ENCODE peak calls at places on chromosomes 4 and X, in eight cellular contexts. One of them, this sample, is unnamed.

GRCh38 chrX:120797201-120797938 is 78.3 kb downstream of the CT47B1 start:
- DNase-seq in AG04450: no peak
- DNase-seq in dorsolateral prefrontal cortex: no peak
- DNase-seq in heart right ventricle: no peak
- DNase-seq in K562: no peak
- DNase-seq in fibroblast of lung: no peak
- DNase-seq in fibroblast of the aortic adventitia: peak
- DNase-seq in fibroblast of mammary gland: peak
- DNase-seq in this sample: peak

GRCh38 chrX:40863671-40864070 is 128.3 kb upstream of the MED14 start:
- DNase-seq in fibroblast of mammary gland: no peak
- DNase-seq in fibroblast of the aortic adventitia: peak
- DNase-seq in dorsolateral prefrontal cortex: no peak
- DNase-seq in heart right ventricle: no peak
- DNase-seq in AG04450: no peak
- DNase-seq in K562: no peak
- DNase-seq in fibroblast of lung: no peak
- DNase-seq in this sample: no peak

GRCh38 chrX:107602694-107603239 is 25.5 kb upstream of the PRPS1 start:
- DNase-seq in dorsolateral prefrontal cortex: no peak
- DNase-seq in K562: no peak
- DNase-seq in fibroblast of mammary gland: no peak
- DNase-seq in heart right ventricle: no peak
- DNase-seq in AG04450: no peak
- DNase-seq in fibroblast of lung: no peak
- DNase-seq in fibroblast of the aortic adventitia: no peak
- DNase-seq in this sample: no peak

GRCh38 chr4:1375051-1375721 is 28.2 kb downstream of the UVSSA start:
- DNase-seq in fibroblast of the aortic adventitia: no peak
- DNase-seq in fibroblast of mammary gland: no peak
- DNase-seq in fibroblast of lung: no peak
- DNase-seq in AG04450: no peak
- DNase-seq in K562: no peak
- DNase-seq in heart right ventricle: no peak
- DNase-seq in dorsolateral prefrontal cortex: no peak
- DNase-seq in this sample: no peak

GRCh38 chr4:139472761-139473335 is 18.9 kb downstream of the RAB33B start:
- DNase-seq in fibroblast of mammary gland: no peak
- DNase-seq in dorsolateral prefrontal cortex: no peak
- DNase-seq in heart right ventricle: no peak
- DNase-seq in AG04450: no peak
- DNase-seq in K562: no peak
- DNase-seq in fibroblast of lung: no peak
- DNase-seq in fibroblast of the aortic adventitia: no peak
- DNase-seq in this sample: no peak

GRCh38 chr4:140635606-140636005 is 66.8 kb upstream of the UCP1 start:
- DNase-seq in dorsolateral prefrontal cortex: no peak
- DNase-seq in fibroblast of lung: peak
- DNase-seq in fibroblast of mammary gland: no peak
- DNase-seq in heart right ventricle: no peak
- DNase-seq in fibroblast of the aortic adventitia: peak
- DNase-seq in K562: no peak
- DNase-seq in AG04450: no peak
- DNase-seq in this sample: peak

GRCh38 chr4:140423106-140423505 is 4.3 kb downstream of the CLGN start:
- DNase-seq in K562: no peak
- DNase-seq in heart right ventricle: no peak
- DNase-seq in dorsolateral prefrontal cortex: no peak
- DNase-seq in AG04450: no peak
- DNase-seq in fibroblast of lung: peak
- DNase-seq in fibroblast of the aortic adventitia: peak
- DNase-seq in fibroblast of mammary gland: peak
- DNase-seq in this sample: peak

GRCh38 chr4:165398570-165398969 is 19.8 kb downstream of the CPE start:
- DNase-seq in AG04450: no peak
- DNase-seq in K562: peak
- DNase-seq in fibroblast of mammary gland: peak
- DNase-seq in fibroblast of lung: peak
- DNase-seq in dorsolateral prefrontal cortex: no peak
- DNase-seq in fibroblast of the aortic adventitia: peak
- DNase-seq in heart right ventricle: no peak
- DNase-seq in this sample: peak

GRCh38 chr4:118396881-118397666 is 44.3 kb upstream of the PRSS12 start:
- DNase-seq in fibroblast of the aortic adventitia: peak
- DNase-seq in fibroblast of mammary gland: no peak
- DNase-seq in fibroblast of lung: no peak
- DNase-seq in K562: no peak
- DNase-seq in AG04450: no peak
- DNase-seq in dorsolateral prefrontal cortex: no peak
- DNase-seq in heart right ventricle: no peak
- DNase-seq in this sample: no peak

GRCh38 chrX:39848900-39849299 is 248.9 kb downstream of the BCOR start:
- DNase-seq in heart right ventricle: no peak
- DNase-seq in fibroblast of mammary gland: peak
- DNase-seq in fibroblast of the aortic adventitia: peak
- DNase-seq in K562: no peak
- DNase-seq in AG04450: peak
- DNase-seq in fibroblast of lung: peak
- DNase-seq in dorsolateral prefrontal cortex: no peak
- DNase-seq in this sample: peak

GRCh38 chr4:13544556-13545393 is 467 bp upstream of the NKX3-2 start:
- DNase-seq in heart right ventricle: peak
- DNase-seq in dorsolateral prefrontal cortex: no peak
- DNase-seq in AG04450: peak
- DNase-seq in fibroblast of the aortic adventitia: peak
- DNase-seq in K562: peak
- DNase-seq in fibroblast of lung: peak
- DNase-seq in fibroblast of mammary gland: peak
- DNase-seq in this sample: peak

GRCh38 chrX:142204522-142205433 is at the start of gene MAGEC2:
- DNase-seq in AG04450: no peak
- DNase-seq in fibroblast of the aortic adventitia: no peak
- DNase-seq in dorsolateral prefrontal cortex: no peak
- DNase-seq in fibroblast of mammary gland: no peak
- DNase-seq in heart right ventricle: no peak
- DNase-seq in fibroblast of lung: no peak
- DNase-seq in K562: peak
- DNase-seq in this sample: no peak

GRCh38 chrX:101550362-101550761 is at the start of gene ARMCX1:
- DNase-seq in fibroblast of mammary gland: peak
- DNase-seq in dorsolateral prefrontal cortex: peak
- DNase-seq in heart right ventricle: peak
- DNase-seq in fibroblast of the aortic adventitia: peak
- DNase-seq in AG04450: peak
- DNase-seq in fibroblast of lung: peak
- DNase-seq in K562: no peak
- DNase-seq in this sample: peak

GRCh38 chr4:163558539-163559044 is 64.1 kb downstream of the TMA16 start:
- DNase-seq in heart right ventricle: no peak
- DNase-seq in K562: no peak
- DNase-seq in fibroblast of the aortic adventitia: no peak
- DNase-seq in AG04450: no peak
- DNase-seq in fibroblast of lung: peak
- DNase-seq in fibroblast of mammary gland: no peak
- DNase-seq in dorsolateral prefrontal cortex: no peak
- DNase-seq in this sample: no peak

GRCh38 chr4:61079427-61079826 is 120.7 kb upstream of the ADGRL3 start:
- DNase-seq in fibroblast of the aortic adventitia: no peak
- DNase-seq in AG04450: no peak
- DNase-seq in fibroblast of mammary gland: no peak
- DNase-seq in fibroblast of lung: no peak
- DNase-seq in heart right ventricle: no peak
- DNase-seq in K562: no peak
- DNase-seq in dorsolateral prefrontal cortex: no peak
- DNase-seq in this sample: no peak

GRCh38 chr4:164304861-164305260 is 449.1 kb upstream of the SMIM31 start:
- DNase-seq in dorsolateral prefrontal cortex: no peak
- DNase-seq in heart right ventricle: no peak
- DNase-seq in AG04450: no peak
- DNase-seq in fibroblast of lung: no peak
- DNase-seq in fibroblast of the aortic adventitia: no peak
- DNase-seq in K562: no peak
- DNase-seq in fibroblast of mammary gland: peak
- DNase-seq in this sample: no peak

GRCh38 chrX:15674514-15674898 is 9.9 kb upstream of the CLTRN start:
- DNase-seq in fibroblast of mammary gland: peak
- DNase-seq in dorsolateral prefrontal cortex: peak
- DNase-seq in fibroblast of lung: peak
- DNase-seq in fibroblast of the aortic adventitia: peak
- DNase-seq in heart right ventricle: peak
- DNase-seq in AG04450: peak
- DNase-seq in K562: peak
- DNase-seq in this sample: peak

GRCh38 chr4:122772311-122772710 is 39.8 kb downstream of the BBS12 start:
- DNase-seq in dorsolateral prefrontal cortex: no peak
- DNase-seq in K562: no peak
- DNase-seq in fibroblast of lung: peak
- DNase-seq in AG04450: no peak
- DNase-seq in heart right ventricle: no peak
- DNase-seq in fibroblast of the aortic adventitia: peak
- DNase-seq in fibroblast of mammary gland: peak
- DNase-seq in this sample: peak

GRCh38 chrX:153953892-153954617 is 9.6 kb upstream of the RENBP start:
- DNase-seq in dorsolateral prefrontal cortex: no peak
- DNase-seq in AG04450: no peak
- DNase-seq in fibroblast of the aortic adventitia: no peak
- DNase-seq in heart right ventricle: no peak
- DNase-seq in K562: no peak
- DNase-seq in fibroblast of lung: no peak
- DNase-seq in fibroblast of mammary gland: no peak
- DNase-seq in this sample: no peak
- H3K4me3 ChIP-seq in dorsolateral prefrontal cortex: no peak
- H3K4me3 ChIP-seq in AG04450: no peak
- H3K4me3 ChIP-seq in fibroblast of the aortic adventitia: no peak
- H3K4me3 ChIP-seq in heart right ventricle: no peak
- H3K4me3 ChIP-seq in K562: no peak
- H3K4me3 ChIP-seq in fibroblast of lung: no peak
- H3K4me3 ChIP-seq in fibroblast of mammary gland: no peak
- H3K4me3 ChIP-seq in this sample: no peak

DNA sequence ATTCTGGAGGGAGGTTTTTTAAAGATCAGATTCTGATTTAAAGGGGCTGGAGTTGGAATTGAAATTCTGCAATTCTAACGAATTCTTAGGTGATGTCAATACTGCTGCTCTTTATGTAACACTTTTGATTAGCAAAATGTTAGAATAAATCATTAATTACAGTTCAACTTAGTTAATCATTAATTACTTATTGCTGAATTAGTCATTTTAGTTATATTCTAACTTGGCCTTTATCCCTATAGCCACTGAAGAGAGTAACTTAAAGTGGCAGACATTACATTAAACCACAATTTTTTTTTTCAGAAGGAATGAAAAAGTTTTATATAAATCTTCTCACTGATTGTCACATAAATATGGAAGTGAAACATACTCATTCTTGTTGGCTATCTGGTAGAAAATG is 206.6 kb upstream of the ITM2A start:
- DNase-seq in AG04450: no peak
- DNase-seq in dorsolateral prefrontal cortex: no peak
- DNase-seq in fibroblast of the aortic adventitia: no peak
- DNase-seq in heart right ventricle: no peak
- DNase-seq in K562: no peak
- DNase-seq in fibroblast of mammary gland: no peak
- DNase-seq in fibroblast of lung: no peak
- DNase-seq in this sample: no peak
- TF ChIP-seq CTCF in AG04450: no peak
- TF ChIP-seq CTCF in dorsolateral prefrontal cortex: no peak
- TF ChIP-seq CTCF in fibroblast of the aortic adventitia: no peak
- TF ChIP-seq CTCF in heart right ventricle: no peak
- TF ChIP-seq CTCF in K562: no peak
- TF ChIP-seq CTCF in fibroblast of mammary gland: no peak
- TF ChIP-seq CTCF in fibroblast of lung: no peak
- TF ChIP-seq CTCF in this sample: no peak

DNA sequence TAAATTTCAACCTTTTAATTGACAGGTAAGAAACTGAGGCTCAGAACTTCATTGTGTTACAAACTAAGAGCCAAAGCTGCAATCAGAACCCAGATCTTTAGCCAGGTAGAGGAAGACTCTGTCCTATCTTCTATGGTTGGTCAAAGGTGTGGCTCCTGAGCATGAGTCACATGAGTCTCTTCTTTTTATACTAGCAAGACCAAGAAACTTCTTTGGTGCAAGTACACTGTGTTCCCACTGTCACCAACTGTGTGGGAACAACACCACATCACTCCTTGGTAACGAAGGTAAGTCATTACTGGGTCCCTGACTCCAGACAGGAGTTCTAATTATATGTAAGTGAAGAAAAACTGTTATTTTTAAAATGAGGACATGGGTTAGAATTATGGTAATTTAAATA is 290.1 kb downstream of the INPP4B start:
- DNase-seq in AG04450: no peak
- DNase-seq in heart right ventricle: no peak
- DNase-seq in fibroblast of mammary gland: no peak
- DNase-seq in dorsolateral prefrontal cortex: no peak
- DNase-seq in fibroblast of lung: no peak
- DNase-seq in fibroblast of the aortic adventitia: no peak
- DNase-seq in K562: no peak
- DNase-seq in this sample: no peak
- H3K4me3 ChIP-seq in AG04450: no peak
- H3K4me3 ChIP-seq in heart right ventricle: no peak
- H3K4me3 ChIP-seq in fibroblast of mammary gland: no peak
- H3K4me3 ChIP-seq in dorsolateral prefrontal cortex: no peak
- H3K4me3 ChIP-seq in fibroblast of lung: no peak
- H3K4me3 ChIP-seq in fibroblast of the aortic adventitia: no peak
- H3K4me3 ChIP-seq in K562: no peak
- H3K4me3 ChIP-seq in this sample: no peak

DNA sequence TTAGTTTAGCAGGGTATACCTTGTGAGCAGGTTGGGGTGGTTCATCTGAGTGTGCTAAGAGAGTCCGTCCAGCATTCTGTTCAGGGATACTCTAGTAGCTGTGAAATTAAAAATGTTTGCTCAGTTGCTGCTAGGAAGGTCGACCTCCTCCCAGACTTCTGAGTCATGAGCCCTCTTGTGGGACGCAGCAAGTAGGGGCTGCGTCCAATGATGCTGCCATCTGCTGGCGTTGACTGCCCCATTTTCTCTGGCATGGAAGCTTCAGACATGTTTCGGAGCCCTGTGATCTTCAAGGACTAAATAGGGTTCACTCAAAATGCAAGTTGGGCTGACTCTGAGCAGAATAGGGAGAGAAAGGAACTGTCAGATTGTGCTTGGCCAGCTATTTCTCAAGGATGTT is 201.0 kb upstream of the ARSJ start:
- DNase-seq in fibroblast of mammary gland: peak
- DNase-seq in heart right ventricle: peak
- DNase-seq in fibroblast of the aortic adventitia: peak
- DNase-seq in dorsolateral prefrontal cortex: peak
- DNase-seq in K562: no peak
- DNase-seq in AG04450: peak
- DNase-seq in fibroblast of lung: peak
- DNase-seq in this sample: peak
- TF ChIP-seq CTCF in fibroblast of mammary gland: peak
- TF ChIP-seq CTCF in heart right ventricle: peak
- TF ChIP-seq CTCF in fibroblast of the aortic adventitia: peak
- TF ChIP-seq CTCF in dorsolateral prefrontal cortex: peak
- TF ChIP-seq CTCF in K562: no peak
- TF ChIP-seq CTCF in AG04450: peak
- TF ChIP-seq CTCF in fibroblast of lung: peak
- TF ChIP-seq CTCF in this sample: peak